ENCODE peak calls at places on chromosome 20, in seven cellular contexts. E, F, C, Y, D, M and T are unnamed samples.

GRCh38 chr20:44742304-44743079 is 3.2 kb upstream of the KCNK15 start:
- DNase-seq in E (no peak), D (no peak), C (no peak), F (no peak), M (no peak), Y (no peak), T (no peak)

GRCh38 chr20:37442547-37442946 is 78.5 kb upstream of the NNAT start:
- DNase-seq in Y (no peak), E (no peak), M (no peak), D (no peak), C (no peak), F (no peak), T (no peak)

GRCh38 chr20:2749343-2749950 is 51.0 kb downstream of the CPXM1 start:
- DNase-seq in D (no peak), Y (no peak), M (no peak), E (no peak), C (no peak), F (no peak), T (no peak)

GRCh38 chr20:34849778-34850177 is 22.9 kb downstream of the GGT7 start:
- DNase-seq in Y (no peak), C (no peak), D (no peak), F (no peak), M (no peak), E (no peak), T (no peak)

GRCh38 chr20:25136643-25137559 is 55.0 kb upstream of the VSX1 start:
- DNase-seq in D (no peak), Y (peak; percentile 94), F (peak; percentile 78), C (peak; percentile 76), M (peak; percentile 95), E (peak; percentile 87), T (peak; percentile 44)

GRCh38 chr20:32356935-32357868 is 929 bp upstream of the ASXL1 start:
- DNase-seq in C (peak; percentile 46), Y (peak; percentile 79), D (no peak), E (peak; percentile 69), M (no peak), F (peak; percentile 46), T (peak; percentile 9)

GRCh38 chr20:35146299-35146921 is 726 bp downstream of the EDEM2 start:
- DNase-seq in C (no peak), Y (peak; percentile 70), E (peak; percentile 33), F (peak; percentile 47), M (no peak), D (peak; percentile 23), T (peak; percentile 46)

GRCh38 chr20:4519530-4519929 is 202.2 kb upstream of the PRND start:
- DNase-seq in Y (peak; percentile 4), M (no peak), E (peak; percentile 37), D (peak; percentile 26), F (peak; percentile 46), C (no peak), T (peak; percentile 75)

GRCh38 chr20:15708984-15709598 is 864.2 kb downstream of the KIF16B start:
- DNase-seq in D (peak; percentile 67), C (no peak), E (peak; percentile 30), Y (peak; percentile 24), M (peak; percentile 72), F (peak; percentile 67), T (peak; percentile 80)

GRCh38 chr20:37389844-37390275 is 43.9 kb downstream of the SRC start:
- DNase-seq in E (no peak), Y (no peak), C (no peak), M (no peak), F (no peak), D (no peak), T (no peak)

GRCh38 chr20:62511915-62512610 is 36.3 kb upstream of the GATA5 start:
- DNase-seq in E (no peak), F (no peak), Y (no peak), C (no peak), M (peak; percentile 92), D (no peak), T (no peak)

GRCh38 chr20:15328084-15328483 is 990.7 kb upstream of the FLRT3 start:
- DNase-seq in F (no peak), E (no peak), M (no peak), D (no peak), Y (no peak), C (no peak), T (no peak)

GRCh38 chr20:38995536-38996044 is 33.4 kb downstream of the DHX35 start:
- DNase-seq in M (no peak), D (no peak), C (no peak), F (no peak), E (no peak), Y (no peak), T (no peak)

GRCh38 chr20:37897008-37897548 is 5.8 kb upstream of the VSTM2L start:
- DNase-seq in E (peak; percentile 9), M (no peak), C (no peak), D (peak; percentile 18), Y (no peak), F (no peak), T (peak; percentile 69)

GRCh38 chr20:61161649-61162210 is 90.3 kb upstream of the CDH4 start:
- DNase-seq in F (no peak), M (no peak), C (no peak), E (peak; percentile 28), D (no peak), Y (peak; percentile 22), T (no peak)

GRCh38 chr20:17841751-17842191 is 126.8 kb downstream of the SNX5 start:
- DNase-seq in C (no peak), E (peak; percentile 63), M (no peak), F (no peak), Y (peak; percentile 69), D (no peak), T (no peak)

GRCh38 chr20:63487116-63487764 is 11.6 kb downstream of the EEF1A2 start:
- DNase-seq in Y (no peak), C (no peak), D (no peak), F (no peak), E (no peak), M (no peak), T (no peak)

GRCh38 chr20:6051505-6051904 is 2.4 kb downstream of the LRRN4 start:
- DNase-seq in C (peak; percentile 40), Y (peak; percentile 87), M (no peak), F (peak; percentile 14), E (peak; percentile 71), D (no peak), T (no peak)

GRCh38 chr20:47310729-47311128 is 45.8 kb downstream of the ZMYND8 start:
- DNase-seq in D (no peak), F (no peak), Y (no peak), E (no peak), C (no peak), M (no peak), T (no peak)

GRCh38 chr20:57688864-57689263 is 21.0 kb downstream of the PMEPA1 start:
- DNase-seq in Y (no peak), M (peak; percentile 91), E (no peak), F (no peak), C (no peak), D (no peak), T (no peak)

GRCh38 chr20:57470212-57470522 is 54.8 kb downstream of the CTCFL start:
- DNase-seq in Y (no peak), E (no peak), M (peak; percentile 77), F (no peak), D (no peak), C (no peak), T (no peak)

GRCh38 chr20:49888341-49889244 is 26.7 kb downstream of the SPATA2 start:
- DNase-seq in C (peak; percentile 58), D (peak; percentile 80), M (peak; percentile 91), F (peak; percentile 78), Y (peak; percentile 59), E (peak; percentile 65), T (peak; percentile 87)

GRCh38 chr20:9978395-9979004 is 56.3 kb upstream of the ANKEF1 start:
- DNase-seq in Y (peak; percentile 89), F (peak; percentile 92), M (no peak), E (peak; percentile 93), D (peak; percentile 79), C (peak; percentile 82), T (peak; percentile 47)

GRCh38 chr20:33433875-33434274 is 9.7 kb downstream of the SNTA1 start:
- DNase-seq in E (no peak), Y (no peak), F (no peak), C (no peak), M (peak; percentile 40), D (no peak), T (no peak)

GRCh38 chr20:13809855-13810254 is 25.0 kb downstream of the NDUFAF5 start:
- DNase-seq in E (no peak), F (no peak), C (no peak), D (no peak), M (no peak), Y (no peak), T (no peak)